ENCODE peak calls at places on chromosomes 13 and 19, in five cellular contexts. O is left cardiac atrium; F is activated naive CD4-positive, alpha-beta T cell treated with anti-CD3 and anti-CD28 coated beads for 36 hours; A is aorta; B is stimulated activated CD4-positive, alpha-beta T cell treated with anti-CD3 and anti-CD28 coated beads, Interleukin-1b, Interleukin-23, amount 100 ng/mL, for 24 hours. J is an unnamed sample.

GRCh38 chr19:54481326-54481930 is 8.3 kb upstream of the CDC42EP5 start:
- DNase-seq in O (no peak), F (peak), A (peak), B (no peak), J (peak)

GRCh38 chr13:42969558-42970172 is 22.4 kb downstream of the EPSTI1 start:
- DNase-seq in B (peak), O (peak), A (peak), F (peak), J (peak)

GRCh38 chr13:50156140-50156539 is 140.9 kb downstream of the KCNRG start:
- DNase-seq in F (no peak), B (no peak), A (no peak), O (no peak), J (no peak)

GRCh38 chr13:111006508-111007031 is 91.7 kb upstream of the ANKRD10 start:
- DNase-seq in F (no peak), O (peak), A (peak), B (no peak), J (no peak)

GRCh38 chr19:50025794-50026549 is at the start of gene ZNF473:
- DNase-seq in A (peak), O (peak), B (peak), F (peak), J (peak)

GRCh38 chr19:44640518-44640917 is 3.2 kb upstream of the PVR start:
- DNase-seq in A (no peak), F (no peak), O (no peak), B (no peak), J (no peak)

GRCh38 chr19:5669212-5669611 is 11.1 kb downstream of the MICOS13 start:
- DNase-seq in F (no peak), B (no peak), A (no peak), O (peak), J (no peak)

GRCh38 chr13:72651196-72651595 is 76.2 kb downstream of the MZT1 start:
- DNase-seq in F (no peak), B (no peak), A (no peak), O (no peak), J (no peak)

GRCh38 chr19:31175564-31176348 is 173.5 kb downstream of the TSHZ3 start:
- DNase-seq in B (no peak), O (no peak), F (no peak), A (no peak), J (no peak)

GRCh38 chr13:49368688-49369087 is 75.2 kb downstream of the CAB39L start:
- DNase-seq in B (no peak), O (no peak), F (no peak), A (no peak), J (no peak)

GRCh38 chr19:9991425-9992191 is 18.7 kb downstream of the COL5A3 start:
- DNase-seq in F (no peak), O (no peak), B (no peak), A (no peak), J (no peak)

GRCh38 chr13:109784590-109785140 is 1.7 kb downstream of the IRS2 start:
- DNase-seq in A (peak), B (peak), F (peak), O (peak), J (peak)

GRCh38 chr13:51158923-51159322 is 47.8 kb upstream of the C13orf42 start:
- DNase-seq in B (no peak), O (no peak), A (no peak), F (no peak), J (no peak)

GRCh38 chr13:114142640-114143490 is 10.4 kb upstream of the RASA3 start:
- DNase-seq in A (peak), F (peak), O (no peak), B (no peak), J (peak)

GRCh38 chr19:19606021-19606420 is 12.5 kb downstream of the PBX4 start:
- DNase-seq in O (no peak), F (peak), A (no peak), B (no peak), J (peak)

GRCh38 chr13:50082426-50083283 is 67.4 kb downstream of the KCNRG start:
- DNase-seq in A (peak), O (peak), F (peak), B (peak), J (peak)

GRCh38 chr19:46115396-46116109 is 8.9 kb downstream of the IGFL3 start:
- DNase-seq in F (peak), A (no peak), O (no peak), B (peak), J (no peak)

GRCh38 chr19:17475541-17476115 is 5.3 kb downstream of the SLC27A1 start:
- DNase-seq in A (no peak), B (no peak), O (peak), F (no peak), J (no peak)

GRCh38 chr13:108270442-108270841 is 924 bp downstream of the TNFSF13B start:
- DNase-seq in F (peak), A (no peak), O (no peak), B (no peak), J (no peak)

GRCh38 chr19:21912654-21913053 is 76.7 kb upstream of the ZNF43 start:
- DNase-seq in A (no peak), F (no peak), B (no peak), O (no peak), J (no peak)

GRCh38 chr13:20487927-20488326 is 37.7 kb downstream of the CRYL1 start:
- DNase-seq in A (no peak), F (no peak), O (no peak), B (no peak), J (no peak)

GRCh38 chr13:32225494-32225931 is 89.7 kb downstream of the ZAR1L start:
- DNase-seq in B (no peak), A (no peak), F (no peak), O (no peak), J (no peak)

GRCh38 chr19:13917888-13918406 is 11.9 kb downstream of the CC2D1A start:
- DNase-seq in F (no peak), O (peak), B (no peak), A (no peak), J (no peak)

GRCh38 chr13:24127116-24127631 is 33.3 kb upstream of the SPATA13 start:
- DNase-seq in F (peak), B (no peak), A (no peak), O (no peak), J (no peak)

GRCh38 chr19:11577451-11578341 is at the start of gene ACP5:
- DNase-seq in F (no peak), O (no peak), B (no peak), A (no peak), J (no peak)

GRCh38 chr19:29927944-29928669 is 13.9 kb upstream of the URI1 start:
- DNase-seq in F (no peak), A (no peak), O (no peak), B (no peak), J (no peak)

GRCh38 chr13:31485183-31485582 is 254.1 kb upstream of the RXFP2 start:
- DNase-seq in O (no peak), F (no peak), A (no peak), B (no peak), J (no peak)

GRCh38 chr19:7004313-7004931 is 16.8 kb downstream of the MBD3L2B start:
- DNase-seq in F (peak), B (no peak), O (no peak), A (no peak), J (no peak)

GRCh38 chr19:33214621-33215020 is 11.0 kb downstream of the SLC7A10 start:
- DNase-seq in B (no peak), O (no peak), F (no peak), A (no peak), J (no peak)